ENCODE peak calls at places on chromosome 5, in five cellular contexts. E, J, N, P and X are unnamed samples.

GRCh38 chr5:105134328-105134727 is 1571.7 kb upstream of the NUDT12 start:
- DNase-seq in E (no peak), P (no peak), N (no peak), J (no peak), X (no peak)

GRCh38 chr5:72957337-72957736 is 1.5 kb downstream of the FCHO2 start:
- DNase-seq in J (no peak), E (no peak), N (no peak), P (no peak), X (no peak)

GRCh38 chr5:175718401-175719108 is 60.7 kb downstream of the HRH2 start:
- DNase-seq in N (peak), E (peak), J (peak), P (peak), X (peak)

GRCh38 chr5:109200221-109200620 is 209.6 kb downstream of the PJA2 start:
- DNase-seq in J (no peak), P (no peak), N (no peak), E (no peak), X (no peak)

GRCh38 chr5:36422957-36423356 is 121.3 kb upstream of the RANBP3L start:
- DNase-seq in P (no peak), E (peak), J (no peak), N (no peak), X (no peak)

GRCh38 chr5:151178372-151178771 is 20.8 kb upstream of the ANXA6 start:
- DNase-seq in P (no peak), J (no peak), N (no peak), E (no peak), X (no peak)

GRCh38 chr5:177133845-177134652 is 476 bp downstream of the NSD1 start:
- DNase-seq in J (peak), P (peak), E (peak), N (peak), X (peak)

GRCh38 chr5:150161242-150162141 is 5.1 kb upstream of the CDX1 start:
- DNase-seq in E (peak), N (peak), P (peak), J (peak), X (peak)

GRCh38 chr5:100890514-100891008 is 12.5 kb downstream of the ST8SIA4 start:
- DNase-seq in E (no peak), N (no peak), J (no peak), P (no peak), X (no peak)

GRCh38 chr5:80061005-80061404 is 25.9 kb downstream of the THBS4 start:
- DNase-seq in P (no peak), E (no peak), J (no peak), N (no peak), X (no peak)

GRCh38 chr5:172443441-172444109 is 10.8 kb downstream of the SH3PXD2B start:
- DNase-seq in J (peak), N (peak), E (peak), P (no peak), X (peak)

GRCh38 chr5:141841376-141841775 is 36.8 kb downstream of the PCDH1 start:
- DNase-seq in N (no peak), E (no peak), J (no peak), P (no peak), X (peak)

GRCh38 chr5:133891390-133891789 is 77.0 kb downstream of the C5orf15 start:
- DNase-seq in P (no peak), J (no peak), E (no peak), N (no peak), X (no peak)

GRCh38 chr5:80184235-80185023 is 71.4 kb downstream of the SERINC5 start:
- DNase-seq in N (no peak), J (no peak), P (no peak), E (no peak), X (peak)

GRCh38 chr5:91361055-91361701 is 21.9 kb downstream of the ARRDC3 start:
- DNase-seq in E (peak), J (no peak), P (no peak), N (no peak), X (no peak)